ENCODE peak calls at places on chromosomes 12 and 14, in five cellular contexts. G, E, T, P and D are unnamed samples.

GRCh38 chr12:53713516-53713915 is 13.7 kb downstream of the CALCOCO1 start:
- DNase-seq in G (no peak), P (no peak), E (no peak), T (no peak), D (no peak)

GRCh38 chr12:48890657-48891418 is 25.2 kb upstream of the RND1 start:
- DNase-seq in E (peak), T (peak), P (peak), G (peak), D (peak)

GRCh38 chr14:92677087-92677668 is 71.2 kb downstream of the LGMN start:
- DNase-seq in G (no peak), P (no peak), E (no peak), T (no peak), D (peak)

GRCh38 chr12:84619053-84619452 is 293.5 kb downstream of the SLC6A15 start:
- DNase-seq in T (no peak), P (no peak), E (peak), G (no peak), D (no peak)

GRCh38 chr12:124916370-124917134 is 2.1 kb upstream of the UBC start:
- DNase-seq in E (peak), T (no peak), P (no peak), G (no peak), D (no peak)

GRCh38 chr14:53042480-53042879 is 91.6 kb upstream of the FERMT2 start:
- DNase-seq in P (no peak), G (no peak), T (no peak), E (no peak), D (no peak)

GRCh38 chr12:10151621-10152020 is 20.3 kb downstream of the OLR1 start:
- DNase-seq in T (no peak), E (no peak), G (no peak), P (no peak), D (no peak)

GRCh38 chr14:77615231-77616132 is 955 bp downstream of the SPTLC2 start:
- DNase-seq in T (no peak), E (peak), P (no peak), G (no peak), D (no peak)

GRCh38 chr12:15689751-15690191 is 99.4 kb downstream of the EPS8 start:
- DNase-seq in T (no peak), G (no peak), P (no peak), E (no peak), D (no peak)

GRCh38 chr12:104290320-104290719 is 13.2 kb upstream of the EID3 start:
- DNase-seq in T (no peak), E (no peak), G (no peak), P (no peak), D (no peak)

GRCh38 chr12:104693493-104693892 is 236.7 kb downstream of the CHST11 start:
- DNase-seq in G (no peak), E (no peak), P (no peak), T (no peak), D (no peak)

GRCh38 chr12:98399532-98399931 is 115.9 kb upstream of the TMPO start:
- DNase-seq in G (no peak), P (no peak), E (peak), T (no peak), D (no peak)

GRCh38 chr14:103501041-103501870 is 21.4 kb downstream of the CKB start:
- DNase-seq in T (no peak), P (no peak), G (no peak), E (no peak), D (no peak)

GRCh38 chr12:47832263-47832933 is 12.7 kb upstream of the HDAC7 start:
- DNase-seq in G (no peak), E (no peak), T (no peak), P (no peak), D (no peak)

GRCh38 chr14:27243360-27243759 is 645.5 kb upstream of the NOVA1 start:
- DNase-seq in P (no peak), E (no peak), T (no peak), G (no peak), D (no peak)

GRCh38 chr12:100564090-100564489 is 9.4 kb upstream of the GAS2L3 start:
- DNase-seq in G (no peak), P (no peak), E (no peak), T (no peak), D (no peak)

GRCh38 chr14:51650721-51651387 is 856 bp upstream of the FRMD6 start:
- DNase-seq in G (no peak), E (peak), T (peak), P (no peak), D (no peak)

GRCh38 chr12:54868690-54869089 is 14.4 kb downstream of the MUCL1 start:
- DNase-seq in E (no peak), P (no peak), G (no peak), T (no peak), D (no peak)

GRCh38 chr12:113259499-113259953 is 38.3 kb downstream of the TPCN1 start:
- DNase-seq in P (no peak), T (no peak), G (peak), E (no peak), D (peak)

GRCh38 chr12:401235-402126 is at the start of gene CCDC77:
- DNase-seq in E (peak), T (peak), G (no peak), P (peak), D (no peak)

GRCh38 chr12:76085159-76085868 is 829 bp upstream of the NAP1L1 start:
- DNase-seq in T (peak), G (no peak), E (no peak), P (no peak), D (no peak)

GRCh38 chr12:109943811-109944210 is 43.7 kb downstream of the TCHP start:
- DNase-seq in T (no peak), P (no peak), E (no peak), G (no peak), D (no peak)

GRCh38 chr12:80509781-80510556 is 65.9 kb downstream of the PTPRQ start:
- DNase-seq in P (no peak), E (no peak), T (no peak), G (no peak), D (no peak)

GRCh38 chr12:56071648-56072047 is 8.3 kb upstream of the ERBB3 start:
- DNase-seq in T (no peak), G (no peak), E (no peak), P (no peak), D (no peak)

GRCh38 chr14:103097244-103097993 is 2.9 kb downstream of the EXOC3L4 start:
- DNase-seq in T (no peak), E (no peak), P (no peak), G (no peak), D (no peak)